ENCODE peak calls at places on chromosomes 2 and 18, in six cellular contexts. One of them, this sample, is unnamed.
A peak's percentile ranks its signal among the peaks of the same experiment; 100 is the strongest.

GRCh38 chr2:80335411-80335810 is 30.9 kb upstream of the LRRTM1 start:
- DNase-seq in effector memory CD8-positive, alpha-beta T cell: no peak
- DNase-seq in left ventricle myocardium inferior: no peak
- DNase-seq in KG1: no peak
- DNase-seq in activated T-helper 1 cell treated with anti-CD3 and anti-CD28 coated beads, Interleukin-2, amount 50 U/mL, for 16 hours: no peak
- DNase-seq in neuronal stem cell: no peak
- DNase-seq in this sample: no peak

GRCh38 chr18:66749030-66749429 is 145.1 kb upstream of the CDH19 start:
- DNase-seq in effector memory CD8-positive, alpha-beta T cell: no peak
- DNase-seq in left ventricle myocardium inferior: no peak
- DNase-seq in KG1: no peak
- DNase-seq in activated T-helper 1 cell treated with anti-CD3 and anti-CD28 coated beads, Interleukin-2, amount 50 U/mL, for 16 hours: no peak
- DNase-seq in neuronal stem cell: no peak
- DNase-seq in this sample: no peak

GRCh38 chr2:237222178-237222577 is 136.5 kb downstream of the COPS8 start:
- DNase-seq in effector memory CD8-positive, alpha-beta T cell: no peak
- DNase-seq in left ventricle myocardium inferior: peak; percentile 34
- DNase-seq in KG1: no peak
- DNase-seq in activated T-helper 1 cell treated with anti-CD3 and anti-CD28 coated beads, Interleukin-2, amount 50 U/mL, for 16 hours: no peak
- DNase-seq in neuronal stem cell: no peak
- DNase-seq in this sample: no peak

GRCh38 chr2:198042189-198042588 is 237.8 kb downstream of the PLCL1 start:
- DNase-seq in effector memory CD8-positive, alpha-beta T cell: no peak
- DNase-seq in left ventricle myocardium inferior: no peak
- DNase-seq in KG1: no peak
- DNase-seq in activated T-helper 1 cell treated with anti-CD3 and anti-CD28 coated beads, Interleukin-2, amount 50 U/mL, for 16 hours: no peak
- DNase-seq in neuronal stem cell: no peak
- DNase-seq in this sample: no peak

GRCh38 chr2:9033385-9034175 is 30.1 kb upstream of the MBOAT2 start:
- DNase-seq in effector memory CD8-positive, alpha-beta T cell: no peak
- DNase-seq in left ventricle myocardium inferior: no peak
- DNase-seq in KG1: no peak
- DNase-seq in activated T-helper 1 cell treated with anti-CD3 and anti-CD28 coated beads, Interleukin-2, amount 50 U/mL, for 16 hours: no peak
- DNase-seq in neuronal stem cell: no peak
- DNase-seq in this sample: no peak

GRCh38 chr2:42995752-42996422 is 203.5 kb upstream of the HAAO start:
- DNase-seq in effector memory CD8-positive, alpha-beta T cell: no peak
- DNase-seq in left ventricle myocardium inferior: no peak
- DNase-seq in KG1: no peak
- DNase-seq in activated T-helper 1 cell treated with anti-CD3 and anti-CD28 coated beads, Interleukin-2, amount 50 U/mL, for 16 hours: no peak
- DNase-seq in neuronal stem cell: no peak
- DNase-seq in this sample: no peak

GRCh38 chr18:25898965-25899364 is 191.4 kb downstream of the SS18 start:
- DNase-seq in effector memory CD8-positive, alpha-beta T cell: no peak
- DNase-seq in left ventricle myocardium inferior: no peak
- DNase-seq in KG1: no peak
- DNase-seq in activated T-helper 1 cell treated with anti-CD3 and anti-CD28 coated beads, Interleukin-2, amount 50 U/mL, for 16 hours: no peak
- DNase-seq in neuronal stem cell: no peak
- DNase-seq in this sample: no peak

GRCh38 chr2:710867-711266 is 33.7 kb upstream of the TMEM18 start:
- DNase-seq in effector memory CD8-positive, alpha-beta T cell: no peak
- DNase-seq in left ventricle myocardium inferior: no peak
- DNase-seq in KG1: no peak
- DNase-seq in activated T-helper 1 cell treated with anti-CD3 and anti-CD28 coated beads, Interleukin-2, amount 50 U/mL, for 16 hours: no peak
- DNase-seq in neuronal stem cell: no peak
- DNase-seq in this sample: no peak

GRCh38 chr2:133484106-133484505 is 84.2 kb downstream of the NCKAP5 start:
- DNase-seq in effector memory CD8-positive, alpha-beta T cell: no peak
- DNase-seq in left ventricle myocardium inferior: no peak
- DNase-seq in KG1: no peak
- DNase-seq in activated T-helper 1 cell treated with anti-CD3 and anti-CD28 coated beads, Interleukin-2, amount 50 U/mL, for 16 hours: no peak
- DNase-seq in neuronal stem cell: no peak
- DNase-seq in this sample: no peak

GRCh38 chr2:64599469-64599868 is 54.2 kb downstream of the SERTAD2 start:
- DNase-seq in effector memory CD8-positive, alpha-beta T cell: no peak
- DNase-seq in left ventricle myocardium inferior: no peak
- DNase-seq in KG1: no peak
- DNase-seq in activated T-helper 1 cell treated with anti-CD3 and anti-CD28 coated beads, Interleukin-2, amount 50 U/mL, for 16 hours: no peak
- DNase-seq in neuronal stem cell: no peak
- DNase-seq in this sample: no peak

GRCh38 chr2:119082821-119083400 is 75.6 kb downstream of the C1QL2 start:
- DNase-seq in effector memory CD8-positive, alpha-beta T cell: no peak
- DNase-seq in left ventricle myocardium inferior: no peak
- DNase-seq in KG1: no peak
- DNase-seq in activated T-helper 1 cell treated with anti-CD3 and anti-CD28 coated beads, Interleukin-2, amount 50 U/mL, for 16 hours: no peak
- DNase-seq in neuronal stem cell: no peak
- DNase-seq in this sample: no peak

GRCh38 chr2:75340560-75340959 is 141.2 kb upstream of the TACR1 start:
- DNase-seq in effector memory CD8-positive, alpha-beta T cell: no peak
- DNase-seq in left ventricle myocardium inferior: no peak
- DNase-seq in KG1: no peak
- DNase-seq in activated T-helper 1 cell treated with anti-CD3 and anti-CD28 coated beads, Interleukin-2, amount 50 U/mL, for 16 hours: no peak
- DNase-seq in neuronal stem cell: no peak
- DNase-seq in this sample: no peak

GRCh38 chr2:24199968-24200590 is 25.2 kb downstream of the FAM228A start:
- DNase-seq in effector memory CD8-positive, alpha-beta T cell: no peak
- DNase-seq in left ventricle myocardium inferior: no peak
- DNase-seq in KG1: no peak
- DNase-seq in activated T-helper 1 cell treated with anti-CD3 and anti-CD28 coated beads, Interleukin-2, amount 50 U/mL, for 16 hours: no peak
- DNase-seq in neuronal stem cell: no peak
- DNase-seq in this sample: no peak

GRCh38 chr2:79832540-79833234 is 319.8 kb downstream of the CTNNA2 start:
- DNase-seq in effector memory CD8-positive, alpha-beta T cell: no peak
- DNase-seq in left ventricle myocardium inferior: no peak
- DNase-seq in KG1: no peak
- DNase-seq in activated T-helper 1 cell treated with anti-CD3 and anti-CD28 coated beads, Interleukin-2, amount 50 U/mL, for 16 hours: no peak
- DNase-seq in neuronal stem cell: peak; percentile 33
- DNase-seq in this sample: no peak

GRCh38 chr2:131659168-131659572 is 131.5 kb downstream of the CCDC74A start:
- DNase-seq in effector memory CD8-positive, alpha-beta T cell: no peak
- DNase-seq in left ventricle myocardium inferior: no peak
- DNase-seq in KG1: no peak
- DNase-seq in activated T-helper 1 cell treated with anti-CD3 and anti-CD28 coated beads, Interleukin-2, amount 50 U/mL, for 16 hours: no peak
- DNase-seq in neuronal stem cell: no peak
- DNase-seq in this sample: no peak

GRCh38 chr18:5746844-5747243 is 148.5 kb downstream of the TMEM200C start:
- DNase-seq in effector memory CD8-positive, alpha-beta T cell: no peak
- DNase-seq in left ventricle myocardium inferior: no peak
- DNase-seq in KG1: no peak
- DNase-seq in activated T-helper 1 cell treated with anti-CD3 and anti-CD28 coated beads, Interleukin-2, amount 50 U/mL, for 16 hours: no peak
- DNase-seq in neuronal stem cell: no peak
- DNase-seq in this sample: no peak